ENCODE peak calls at places on chromosomes 3 and 15, in five cellular contexts. I is A673, O is K562, U is HepG2, A is body of pancreas. T is an unnamed sample.
A peak's percentile ranks its signal among the peaks of the same experiment; 100 is the strongest.

GRCh38 chr3:40523781-40524180 is 979 bp upstream of the ZNF621 start:
- DNase-seq in I (no peak), O (no peak), U (no peak), A (no peak), T (no peak)

GRCh38 chr15:57340673-57341259 is 35.5 kb upstream of the CGNL1 start:
- DNase-seq in I (peak; percentile 68), O (peak; percentile 72), U (peak; percentile 42), A (peak; percentile 61), T (peak; percentile 82)

GRCh38 chr3:101970915-101971314 is 121.6 kb downstream of the NFKBIZ start:
- DNase-seq in I (no peak), O (peak; percentile 4), U (no peak), A (no peak), T (no peak)

GRCh38 chr3:109532257-109533216 is 195.2 kb upstream of the DPPA4 start:
- DNase-seq in I (peak; percentile 73), O (peak; percentile 3), U (peak; percentile 35), A (peak; percentile 54), T (peak; percentile 30)

GRCh38 chr3:106140471-106140870 is 271.7 kb upstream of the CBLB start:
- DNase-seq in I (no peak), O (no peak), U (no peak), A (no peak), T (no peak)

GRCh38 chr3:12798559-12799179 is 2.2 kb downstream of the CAND2 start:
- DNase-seq in I (no peak), O (no peak), U (no peak), A (no peak), T (no peak)

GRCh38 chr3:53643757-53644156 is 149.3 kb downstream of the CACNA1D start:
- DNase-seq in I (no peak), O (peak; percentile 1), U (no peak), A (no peak), T (peak; percentile 52)

GRCh38 chr15:46857103-46857502 is 860.2 kb upstream of the SEMA6D start:
- DNase-seq in I (no peak), O (no peak), U (no peak), A (no peak), T (no peak)

GRCh38 chr3:9402410-9403228 is 5.2 kb downstream of the SETD5 start:
- DNase-seq in I (peak; percentile 43), O (peak; percentile 95), U (peak; percentile 88), A (peak; percentile 69), T (peak; percentile 72)

GRCh38 chr3:153165211-153165815 is 3.3 kb downstream of the RAP2B start:
- DNase-seq in I (peak; percentile 66), O (no peak), U (no peak), A (no peak), T (no peak)

GRCh38 chr3:69683076-69683806 is 56.0 kb upstream of the MITF start:
- DNase-seq in I (no peak), O (no peak), U (no peak), A (no peak), T (peak; percentile 58)

GRCh38 chr3:187623285-187623814 is 46.8 kb downstream of the SST start:
- DNase-seq in I (no peak), O (no peak), U (no peak), A (no peak), T (no peak)

GRCh38 chr3:8938021-8938420 is 25.3 kb downstream of the RAD18 start:
- DNase-seq in I (peak; percentile 36), O (peak; percentile 37), U (peak; percentile 45), A (no peak), T (no peak)

GRCh38 chr15:70421197-70421482 is 323.4 kb upstream of the TLE3 start:
- DNase-seq in I (no peak), O (no peak), U (peak; percentile 5), A (no peak), T (no peak)

GRCh38 chr15:32774022-32774421 is 56.2 kb downstream of the GREM1 start:
- DNase-seq in I (no peak), O (no peak), U (peak; percentile 38), A (no peak), T (no peak)

GRCh38 chr3:123559040-123559861 is 25.6 kb downstream of the HACD2 start:
- DNase-seq in I (peak; percentile 67), O (peak; percentile 45), U (peak; percentile 39), A (no peak), T (peak; percentile 35)

GRCh38 chr3:76310059-76310458 is 524.7 kb upstream of the ZNF717 start:
- DNase-seq in I (no peak), O (no peak), U (no peak), A (no peak), T (no peak)

GRCh38 chr15:59632714-59633113 is 21.1 kb downstream of the GCNT3 start:
- DNase-seq in I (peak; percentile 17), O (peak; percentile 30), U (peak; percentile 19), A (no peak), T (peak; percentile 62)

GRCh38 chr15:63329567-63330350 is 51.9 kb downstream of the CA12 start:
- DNase-seq in I (no peak), O (no peak), U (no peak), A (no peak), T (no peak)

GRCh38 chr3:31077826-31078225 is 183.4 kb upstream of the GADL1 start:
- DNase-seq in I (no peak), O (no peak), U (no peak), A (no peak), T (no peak)

GRCh38 chr3:24258727-24259600 is 235.7 kb downstream of the THRB start:
- DNase-seq in I (no peak), O (no peak), U (no peak), A (no peak), T (no peak)

GRCh38 chr3:8645717-8646116 is 1.1 kb upstream of the SSUH2 start:
- DNase-seq in I (no peak), O (no peak), U (no peak), A (no peak), T (no peak)

GRCh38 chr3:150469031-150469930 is 61.2 kb downstream of the TSC22D2 start:
- DNase-seq in I (peak; percentile 63), O (peak; percentile 89), U (peak; percentile 39), A (peak; percentile 49), T (no peak)

GRCh38 chr3:126117786-126118185 is 33.9 kb upstream of the SLC41A3 start:
- DNase-seq in I (no peak), O (no peak), U (no peak), A (no peak), T (peak; percentile 48)

GRCh38 chr3:59605944-59606534 is 556.2 kb upstream of the CFAP20DC start:
- DNase-seq in I (no peak), O (no peak), U (no peak), A (no peak), T (no peak)

GRCh38 chr3:156181509-156181908 is 61.1 kb downstream of the KCNAB1 start:
- DNase-seq in I (no peak), O (no peak), U (no peak), A (no peak), T (no peak)

GRCh38 chr15:100686725-100687488 is 84.5 kb downstream of the ASB7 start:
- DNase-seq in I (no peak), O (no peak), U (no peak), A (no peak), T (no peak)

GRCh38 chr3:58989173-58989572 is 60.7 kb downstream of the CFAP20DC start:
- DNase-seq in I (peak; percentile 7), O (no peak), U (no peak), A (no peak), T (no peak)

GRCh38 chr15:71806452-71806931 is 3.9 kb upstream of the NR2E3 start:
- DNase-seq in I (peak; percentile 39), O (peak; percentile 21), U (no peak), A (no peak), T (peak; percentile 56)

GRCh38 chr15:62138124-62138523 is 27.0 kb downstream of the C2CD4B start:
- DNase-seq in I (no peak), O (no peak), U (no peak), A (no peak), T (no peak)

GRCh38 chr15:63948436-63948835 is 97.8 kb downstream of the DAPK2 start:
- DNase-seq in I (no peak), O (no peak), U (no peak), A (no peak), T (no peak)

GRCh38 chr15:46080018-46080417 is 445.2 kb downstream of the SQOR start:
- DNase-seq in I (peak; percentile 90), O (no peak), U (no peak), A (no peak), T (no peak)

GRCh38 chr15:59124261-59124660 is 19.3 kb downstream of the CCNB2 start:
- DNase-seq in I (no peak), O (no peak), U (no peak), A (no peak), T (no peak)

GRCh38 chr3:136197159-136197715 is 1.1 kb upstream of the MSL2 start:
- DNase-seq in I (no peak), O (no peak), U (peak; percentile 70), A (no peak), T (no peak)

GRCh38 chr3:115325539-115325938 is 178.5 kb upstream of the ZBTB20 start:
- DNase-seq in I (peak; percentile 45), O (peak; percentile 15), U (peak; percentile 5), A (peak; percentile 14), T (peak; percentile 28)

GRCh38 chr3:9778518-9779129 is 8.9 kb upstream of the CAMK1 start:
- DNase-seq in I (no peak), O (no peak), U (no peak), A (no peak), T (no peak)

GRCh38 chr15:37628507-37628906 is 305.9 kb upstream of the TMCO5A start:
- DNase-seq in I (no peak), O (no peak), U (no peak), A (no peak), T (no peak)

DNA sequence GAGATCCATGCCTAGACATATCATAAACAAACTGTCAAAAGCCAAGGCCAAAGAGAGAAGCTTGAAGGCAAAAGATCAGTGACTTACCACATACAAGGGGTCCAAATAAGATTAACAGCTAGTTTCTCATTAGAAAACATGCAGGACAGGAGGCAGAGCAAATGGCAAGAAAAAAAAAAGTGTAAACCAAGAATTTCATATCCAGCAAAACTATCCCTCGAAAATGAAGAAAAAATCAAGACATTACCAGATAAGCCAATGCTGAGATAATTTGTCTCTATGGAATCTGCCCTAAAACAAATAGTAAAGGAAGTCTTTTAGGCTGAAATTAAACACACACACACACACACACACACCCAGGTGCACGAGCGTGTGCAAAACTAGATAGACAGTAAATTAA is 99.6 kb upstream of the NSMCE3 start:
- DNase-seq in I (no peak), O (no peak), U (no peak), A (no peak), T (no peak)
- H3K4me3 ChIP-seq in I (no peak overlapping the region), O (no peak overlapping the region), U (no peak overlapping the region), A (no peak overlapping the region), T (no peak overlapping the region)

DNA sequence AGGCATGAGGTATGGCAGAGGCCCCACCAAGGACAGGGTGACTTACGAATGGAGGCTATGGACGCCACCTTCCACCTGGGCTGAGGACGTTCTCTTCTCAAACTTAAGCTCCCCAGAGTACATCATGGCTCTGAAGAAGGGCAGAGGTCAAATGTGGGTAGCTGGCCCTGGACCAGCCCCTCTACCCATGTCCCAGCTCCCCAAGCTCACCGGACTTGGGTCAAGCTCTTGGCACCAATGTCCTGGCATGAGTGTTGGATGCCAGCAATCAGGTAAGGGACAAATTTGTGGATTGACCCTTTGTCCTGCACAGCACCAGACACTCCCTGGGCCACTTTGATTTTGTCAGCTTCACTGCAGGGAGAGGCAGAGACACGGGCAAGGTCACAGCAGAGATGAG is 2.5 kb downstream of the NDUFAF3 start:
- DNase-seq in I (no peak), O (no peak), U (no peak), A (no peak), T (no peak)
- H3K36me3 ChIP-seq in I (peaks cover 21% of the 10 kb centered on the region), O (peaks cover 62% of the 10 kb centered on the region), U (peaks cover 16% of the 10 kb centered on the region), A (no peaks in the 10 kb centered on the region), T (peaks cover 42% of the 10 kb centered on the region)

GRCh38 chr3:170867143-170867542 is 2.9 kb downstream of the RPL22L1 start:
- DNase-seq in I (no peak), O (no peak), U (no peak), A (no peak), T (no peak)
- H3K4me3 ChIP-seq in I (peak overlapping the region; percentile 76), O (peak overlapping the region; percentile 66), U (peak overlapping the region; percentile 35), A (no peak overlapping the region), T (no peak overlapping the region)

GRCh38 chr3:4688411-4688810 is 195.3 kb downstream of the ITPR1 start:
- DNase-seq in I (no peak), O (no peak), U (no peak), A (no peak), T (no peak)
- H3K36me3 ChIP-seq in I (no peaks in the 10 kb centered on the region), O (peaks cover 13% of the 10 kb centered on the region), U (peaks cover 9% of the 10 kb centered on the region), A (no peaks in the 10 kb centered on the region), T (no peaks in the 10 kb centered on the region)

T was measured in H7.